ENCODE peak calls at places on chromosomes 6 and 20, in four cellular contexts. One of them, this sample, is unnamed.

GRCh38 chr6:127114214-127114613 is 4.3 kb upstream of the RSPO3 start:
- DNase-seq in stimulated activated naive CD8-positive, alpha-beta T cell treated with anti-CD3 and anti-CD28 coated beads, Interleukin-15, Interleukin-2, amounts not matched to agents 100 U/mL and 50 U/mL, for 24 hours: no peak
- DNase-seq in esophagus muscularis mucosa: no peak
- DNase-seq in activated CD4-positive, CD25-positive, alpha-beta regulatory T cell: no peak
- DNase-seq in this sample: no peak

GRCh38 chr6:45951771-45952529 is 63.7 kb downstream of the CLIC5 start:
- DNase-seq in activated CD4-positive, CD25-positive, alpha-beta regulatory T cell: no peak
- DNase-seq in esophagus muscularis mucosa: no peak
- DNase-seq in stimulated activated naive CD8-positive, alpha-beta T cell treated with anti-CD3 and anti-CD28 coated beads, Interleukin-15, Interleukin-2, amounts not matched to agents 100 U/mL and 50 U/mL, for 24 hours: no peak
- DNase-seq in this sample: no peak

GRCh38 chr6:41895300-41896233 is at the start of gene USP49:
- DNase-seq in esophagus muscularis mucosa: peak
- DNase-seq in activated CD4-positive, CD25-positive, alpha-beta regulatory T cell: peak
- DNase-seq in stimulated activated naive CD8-positive, alpha-beta T cell treated with anti-CD3 and anti-CD28 coated beads, Interleukin-15, Interleukin-2, amounts not matched to agents 100 U/mL and 50 U/mL, for 24 hours: peak
- DNase-seq in this sample: peak

GRCh38 chr6:50239853-50240252 is 190.1 kb upstream of the DEFB112 start:
- DNase-seq in esophagus muscularis mucosa: no peak
- DNase-seq in stimulated activated naive CD8-positive, alpha-beta T cell treated with anti-CD3 and anti-CD28 coated beads, Interleukin-15, Interleukin-2, amounts not matched to agents 100 U/mL and 50 U/mL, for 24 hours: no peak
- DNase-seq in activated CD4-positive, CD25-positive, alpha-beta regulatory T cell: no peak
- DNase-seq in this sample: no peak

GRCh38 chr6:26754212-26754611 is 94.7 kb upstream of the ZNF322 start:
- DNase-seq in stimulated activated naive CD8-positive, alpha-beta T cell treated with anti-CD3 and anti-CD28 coated beads, Interleukin-15, Interleukin-2, amounts not matched to agents 100 U/mL and 50 U/mL, for 24 hours: no peak
- DNase-seq in esophagus muscularis mucosa: no peak
- DNase-seq in activated CD4-positive, CD25-positive, alpha-beta regulatory T cell: no peak
- DNase-seq in this sample: no peak

GRCh38 chr6:151553416-151554158 is 59.8 kb downstream of the CCDC170 start:
- DNase-seq in esophagus muscularis mucosa: no peak
- DNase-seq in activated CD4-positive, CD25-positive, alpha-beta regulatory T cell: no peak
- DNase-seq in stimulated activated naive CD8-positive, alpha-beta T cell treated with anti-CD3 and anti-CD28 coated beads, Interleukin-15, Interleukin-2, amounts not matched to agents 100 U/mL and 50 U/mL, for 24 hours: no peak
- DNase-seq in this sample: no peak

GRCh38 chr20:17465236-17465635 is 65.9 kb downstream of the BFSP1 start:
- DNase-seq in esophagus muscularis mucosa: peak
- DNase-seq in stimulated activated naive CD8-positive, alpha-beta T cell treated with anti-CD3 and anti-CD28 coated beads, Interleukin-15, Interleukin-2, amounts not matched to agents 100 U/mL and 50 U/mL, for 24 hours: no peak
- DNase-seq in activated CD4-positive, CD25-positive, alpha-beta regulatory T cell: no peak
- DNase-seq in this sample: no peak

GRCh38 chr20:61736001-61736635 is 329.6 kb downstream of the TAF4 start:
- DNase-seq in esophagus muscularis mucosa: no peak
- DNase-seq in activated CD4-positive, CD25-positive, alpha-beta regulatory T cell: no peak
- DNase-seq in stimulated activated naive CD8-positive, alpha-beta T cell treated with anti-CD3 and anti-CD28 coated beads, Interleukin-15, Interleukin-2, amounts not matched to agents 100 U/mL and 50 U/mL, for 24 hours: no peak
- DNase-seq in this sample: no peak

GRCh38 chr6:74605942-74606341 is 599.9 kb downstream of the COL12A1 start:
- DNase-seq in esophagus muscularis mucosa: no peak
- DNase-seq in stimulated activated naive CD8-positive, alpha-beta T cell treated with anti-CD3 and anti-CD28 coated beads, Interleukin-15, Interleukin-2, amounts not matched to agents 100 U/mL and 50 U/mL, for 24 hours: no peak
- DNase-seq in activated CD4-positive, CD25-positive, alpha-beta regulatory T cell: no peak
- DNase-seq in this sample: no peak

GRCh38 chr6:22247916-22248482 is 48.8 kb downstream of the PRL start:
- DNase-seq in activated CD4-positive, CD25-positive, alpha-beta regulatory T cell: no peak
- DNase-seq in esophagus muscularis mucosa: no peak
- DNase-seq in stimulated activated naive CD8-positive, alpha-beta T cell treated with anti-CD3 and anti-CD28 coated beads, Interleukin-15, Interleukin-2, amounts not matched to agents 100 U/mL and 50 U/mL, for 24 hours: no peak
- DNase-seq in this sample: no peak

GRCh38 chr6:99349620-99350141 is at the start of gene FAXC:
- DNase-seq in activated CD4-positive, CD25-positive, alpha-beta regulatory T cell: no peak
- DNase-seq in esophagus muscularis mucosa: no peak
- DNase-seq in stimulated activated naive CD8-positive, alpha-beta T cell treated with anti-CD3 and anti-CD28 coated beads, Interleukin-15, Interleukin-2, amounts not matched to agents 100 U/mL and 50 U/mL, for 24 hours: peak
- DNase-seq in this sample: no peak

GRCh38 chr6:108690326-108691000 is 129.7 kb downstream of the FOXO3 start:
- DNase-seq in stimulated activated naive CD8-positive, alpha-beta T cell treated with anti-CD3 and anti-CD28 coated beads, Interleukin-15, Interleukin-2, amounts not matched to agents 100 U/mL and 50 U/mL, for 24 hours: no peak
- DNase-seq in esophagus muscularis mucosa: no peak
- DNase-seq in activated CD4-positive, CD25-positive, alpha-beta regulatory T cell: no peak
- DNase-seq in this sample: no peak

GRCh38 chr20:62761058-62761758 is 35.1 kb upstream of the MRGBP start:
- DNase-seq in activated CD4-positive, CD25-positive, alpha-beta regulatory T cell: no peak
- DNase-seq in stimulated activated naive CD8-positive, alpha-beta T cell treated with anti-CD3 and anti-CD28 coated beads, Interleukin-15, Interleukin-2, amounts not matched to agents 100 U/mL and 50 U/mL, for 24 hours: no peak
- DNase-seq in esophagus muscularis mucosa: no peak
- DNase-seq in this sample: no peak

GRCh38 chr20:32603046-32603726 is 18.1 kb upstream of the NOL4L start:
- DNase-seq in activated CD4-positive, CD25-positive, alpha-beta regulatory T cell: no peak
- DNase-seq in stimulated activated naive CD8-positive, alpha-beta T cell treated with anti-CD3 and anti-CD28 coated beads, Interleukin-15, Interleukin-2, amounts not matched to agents 100 U/mL and 50 U/mL, for 24 hours: no peak
- DNase-seq in esophagus muscularis mucosa: no peak
- DNase-seq in this sample: no peak

GRCh38 chr6:130602151-130602770 is 224.9 kb upstream of the SMLR1 start:
- DNase-seq in esophagus muscularis mucosa: no peak
- DNase-seq in stimulated activated naive CD8-positive, alpha-beta T cell treated with anti-CD3 and anti-CD28 coated beads, Interleukin-15, Interleukin-2, amounts not matched to agents 100 U/mL and 50 U/mL, for 24 hours: no peak
- DNase-seq in activated CD4-positive, CD25-positive, alpha-beta regulatory T cell: no peak
- DNase-seq in this sample: no peak

GRCh38 chr6:92810913-92811312 is 608.4 kb downstream of the EPHA7 start:
- DNase-seq in esophagus muscularis mucosa: no peak
- DNase-seq in activated CD4-positive, CD25-positive, alpha-beta regulatory T cell: no peak
- DNase-seq in stimulated activated naive CD8-positive, alpha-beta T cell treated with anti-CD3 and anti-CD28 coated beads, Interleukin-15, Interleukin-2, amounts not matched to agents 100 U/mL and 50 U/mL, for 24 hours: peak
- DNase-seq in this sample: no peak

GRCh38 chr20:31496761-31497295 is 17.4 kb upstream of the HM13 start:
- DNase-seq in esophagus muscularis mucosa: no peak
- DNase-seq in stimulated activated naive CD8-positive, alpha-beta T cell treated with anti-CD3 and anti-CD28 coated beads, Interleukin-15, Interleukin-2, amounts not matched to agents 100 U/mL and 50 U/mL, for 24 hours: no peak
- DNase-seq in activated CD4-positive, CD25-positive, alpha-beta regulatory T cell: no peak
- DNase-seq in this sample: no peak

GRCh38 chr6:63677282-63677681 is 41.7 kb downstream of the PHF3 start:
- DNase-seq in stimulated activated naive CD8-positive, alpha-beta T cell treated with anti-CD3 and anti-CD28 coated beads, Interleukin-15, Interleukin-2, amounts not matched to agents 100 U/mL and 50 U/mL, for 24 hours: no peak
- DNase-seq in activated CD4-positive, CD25-positive, alpha-beta regulatory T cell: no peak
- DNase-seq in esophagus muscularis mucosa: no peak
- DNase-seq in this sample: no peak

This sample was measured in stimulated activated CD8-positive, alpha-beta memory T cell treated with anti-CD3 and anti-CD28 coated beads, Interleukin-2, amount 100 ng/mL, for 1 hour.